ENCODE peak calls at places on chromosome 6, in ten cellular contexts. B, A, T, I, F, D, L, Z, X and U are unnamed samples.

GRCh38 chr6:155327326-155328073 is 13.2 kb upstream of the TFB1M start:
- DNase-seq in B (peak), A (peak), T (peak), I (peak), F (peak), D (no peak), L (peak), Z (peak), X (peak), U (no peak)

GRCh38 chr6:65091561-65091960 is 615.5 kb downstream of the EYS start:
- DNase-seq in B (no peak), A (no peak), T (no peak), I (no peak), F (no peak), D (no peak), L (no peak), Z (no peak), X (no peak), U (no peak)

GRCh38 chr6:75158176-75158575 is 47.7 kb downstream of the COL12A1 start:
- DNase-seq in B (no peak), A (no peak), T (no peak), I (no peak), F (no peak), D (no peak), L (no peak), Z (no peak), X (no peak), U (no peak)

GRCh38 chr6:39320370-39320984 is 2.0 kb downstream of the KCNK16 start:
- DNase-seq in B (no peak), A (no peak), T (no peak), I (no peak), F (no peak), D (no peak), L (no peak), Z (no peak), X (no peak), U (no peak)

GRCh38 chr6:51350308-51350904 is 531.7 kb downstream of the TFAP2B start:
- DNase-seq in B (no peak), A (no peak), T (no peak), I (no peak), F (peak), D (no peak), L (no peak), Z (no peak), X (no peak), U (peak)

GRCh38 chr6:143970827-143971226 is 37.2 kb downstream of the PLAGL1 start:
- DNase-seq in B (no peak), A (no peak), T (no peak), I (no peak), F (no peak), D (no peak), L (no peak), Z (no peak), X (no peak), U (no peak)

GRCh38 chr6:154039231-154039842 is at the start of gene OPRM1:
- DNase-seq in B (no peak), A (peak), T (peak), I (no peak), F (no peak), D (no peak), L (peak), Z (peak), X (peak), U (no peak)

GRCh38 chr6:683742-684440 is 9.0 kb downstream of the EXOC2 start:
- DNase-seq in B (peak), A (peak), T (no peak), I (no peak), F (no peak), D (no peak), L (peak), Z (peak), X (no peak), U (peak)

GRCh38 chr6:42451595-42452170 is at the start of gene TRERF1:
- DNase-seq in B (peak), A (peak), T (peak), I (peak), F (no peak), D (peak), L (peak), Z (peak), X (no peak), U (peak)

GRCh38 chr6:124324237-124324636 is 520.6 kb downstream of the NKAIN2 start:
- DNase-seq in B (no peak), A (no peak), T (no peak), I (no peak), F (no peak), D (no peak), L (no peak), Z (no peak), X (no peak), U (no peak)

GRCh38 chr6:27502508-27503435 is 29.9 kb upstream of the ZNF184 start:
- DNase-seq in B (peak), A (peak), T (no peak), I (peak), F (no peak), D (peak), L (peak), Z (peak), X (peak), U (peak)

GRCh38 chr6:79868098-79868722 is 79.1 kb downstream of the ELOVL4 start:
- DNase-seq in B (peak), A (peak), T (no peak), I (no peak), F (peak), D (peak), L (peak), Z (peak), X (peak), U (peak)

GRCh38 chr6:35061102-35061615 is 80.0 kb downstream of the TCP11 start:
- DNase-seq in B (no peak), A (no peak), T (no peak), I (no peak), F (no peak), D (no peak), L (no peak), Z (no peak), X (no peak), U (no peak)

GRCh38 chr6:118770112-118770788 is 118.9 kb upstream of the CEP85L start:
- DNase-seq in B (peak), A (no peak), T (no peak), I (no peak), F (no peak), D (no peak), L (no peak), Z (no peak), X (no peak), U (no peak)